ENCODE peak calls at places on chromosome 13, in eight cellular contexts. One of them, this sample, is unnamed.

GRCh38 chr13:98129059-98129741 is 13.7 kb upstream of the FARP1 start:
- DNase-seq in right cardiac atrium: no peak
- DNase-seq in activated naive CD8-positive, alpha-beta T cell treated with anti-CD3 and anti-CD28 coated beads, Interleukin-2, amount 50 U/mL, for 16 hours: no peak
- DNase-seq in GM12865: no peak
- DNase-seq in Daoy: no peak
- DNase-seq in activated B cell treated with CpG ODN at 0.5 μM for 24 hours: no peak
- DNase-seq in PC-3: peak
- DNase-seq in heart right ventricle: no peak
- DNase-seq in this sample: no peak

GRCh38 chr13:19960673-19961015 is 2.1 kb downstream of the ZMYM2 start:
- DNase-seq in activated B cell treated with CpG ODN at 0.5 μM for 24 hours: no peak
- DNase-seq in Daoy: no peak
- DNase-seq in right cardiac atrium: no peak
- DNase-seq in GM12865: peak
- DNase-seq in PC-3: no peak
- DNase-seq in heart right ventricle: no peak
- DNase-seq in activated naive CD8-positive, alpha-beta T cell treated with anti-CD3 and anti-CD28 coated beads, Interleukin-2, amount 50 U/mL, for 16 hours: no peak
- DNase-seq in this sample: no peak

GRCh38 chr13:93549326-93549855 is 322.8 kb downstream of the GPC6 start:
- DNase-seq in right cardiac atrium: no peak
- DNase-seq in activated B cell treated with CpG ODN at 0.5 μM for 24 hours: no peak
- DNase-seq in GM12865: no peak
- DNase-seq in PC-3: no peak
- DNase-seq in heart right ventricle: no peak
- DNase-seq in Daoy: no peak
- DNase-seq in activated naive CD8-positive, alpha-beta T cell treated with anti-CD3 and anti-CD28 coated beads, Interleukin-2, amount 50 U/mL, for 16 hours: no peak
- DNase-seq in this sample: no peak

GRCh38 chr13:49821216-49821820 is 28.8 kb upstream of the KPNA3 start:
- DNase-seq in activated B cell treated with CpG ODN at 0.5 μM for 24 hours: no peak
- DNase-seq in PC-3: no peak
- DNase-seq in right cardiac atrium: no peak
- DNase-seq in heart right ventricle: no peak
- DNase-seq in Daoy: no peak
- DNase-seq in activated naive CD8-positive, alpha-beta T cell treated with anti-CD3 and anti-CD28 coated beads, Interleukin-2, amount 50 U/mL, for 16 hours: no peak
- DNase-seq in GM12865: peak
- DNase-seq in this sample: no peak

GRCh38 chr13:79451500-79451962 is 29.4 kb upstream of the NDFIP2 start:
- DNase-seq in PC-3: peak
- DNase-seq in right cardiac atrium: no peak
- DNase-seq in Daoy: peak
- DNase-seq in activated B cell treated with CpG ODN at 0.5 μM for 24 hours: peak
- DNase-seq in heart right ventricle: no peak
- DNase-seq in activated naive CD8-positive, alpha-beta T cell treated with anti-CD3 and anti-CD28 coated beads, Interleukin-2, amount 50 U/mL, for 16 hours: peak
- DNase-seq in GM12865: peak
- DNase-seq in this sample: peak

GRCh38 chr13:67299072-67299635 is 69.0 kb upstream of the PCDH9 start:
- DNase-seq in activated naive CD8-positive, alpha-beta T cell treated with anti-CD3 and anti-CD28 coated beads, Interleukin-2, amount 50 U/mL, for 16 hours: no peak
- DNase-seq in Daoy: no peak
- DNase-seq in GM12865: no peak
- DNase-seq in heart right ventricle: no peak
- DNase-seq in right cardiac atrium: no peak
- DNase-seq in activated B cell treated with CpG ODN at 0.5 μM for 24 hours: no peak
- DNase-seq in PC-3: peak
- DNase-seq in this sample: no peak

GRCh38 chr13:54637377-54637776 is 1608.8 kb downstream of the OLFM4 start:
- DNase-seq in activated B cell treated with CpG ODN at 0.5 μM for 24 hours: no peak
- DNase-seq in GM12865: no peak
- DNase-seq in Daoy: no peak
- DNase-seq in activated naive CD8-positive, alpha-beta T cell treated with anti-CD3 and anti-CD28 coated beads, Interleukin-2, amount 50 U/mL, for 16 hours: no peak
- DNase-seq in right cardiac atrium: no peak
- DNase-seq in heart right ventricle: no peak
- DNase-seq in PC-3: peak
- DNase-seq in this sample: no peak

GRCh38 chr13:67421475-67421874 is 191.3 kb upstream of the PCDH9 start:
- DNase-seq in activated naive CD8-positive, alpha-beta T cell treated with anti-CD3 and anti-CD28 coated beads, Interleukin-2, amount 50 U/mL, for 16 hours: no peak
- DNase-seq in activated B cell treated with CpG ODN at 0.5 μM for 24 hours: no peak
- DNase-seq in right cardiac atrium: no peak
- DNase-seq in Daoy: no peak
- DNase-seq in GM12865: no peak
- DNase-seq in PC-3: no peak
- DNase-seq in heart right ventricle: no peak
- DNase-seq in this sample: no peak

GRCh38 chr13:36509369-36509768 is 77.1 kb downstream of the CCNA1 start:
- DNase-seq in right cardiac atrium: no peak
- DNase-seq in Daoy: no peak
- DNase-seq in activated naive CD8-positive, alpha-beta T cell treated with anti-CD3 and anti-CD28 coated beads, Interleukin-2, amount 50 U/mL, for 16 hours: no peak
- DNase-seq in heart right ventricle: no peak
- DNase-seq in activated B cell treated with CpG ODN at 0.5 μM for 24 hours: no peak
- DNase-seq in PC-3: peak
- DNase-seq in GM12865: no peak
- DNase-seq in this sample: no peak

GRCh38 chr13:66915596-66916185 is 314.4 kb downstream of the PCDH9 start:
- DNase-seq in right cardiac atrium: no peak
- DNase-seq in activated naive CD8-positive, alpha-beta T cell treated with anti-CD3 and anti-CD28 coated beads, Interleukin-2, amount 50 U/mL, for 16 hours: no peak
- DNase-seq in activated B cell treated with CpG ODN at 0.5 μM for 24 hours: no peak
- DNase-seq in heart right ventricle: no peak
- DNase-seq in PC-3: peak
- DNase-seq in Daoy: peak
- DNase-seq in GM12865: no peak
- DNase-seq in this sample: no peak

This sample was measured in activated CD4-positive, alpha-beta memory T cell treated with anti-CD3 and anti-CD28 coated beads, Interleukin-2, amount 10 ng/mL, durations not matched to agents 7 days and 5 days.